ENCODE peak calls at places on chromosomes 6 and 20, in five cellular contexts. T, A, M, O and F are unnamed samples.

GRCh38 chr6:129342243-129342642 is 367.7 kb downstream of the ARHGAP18 start:
- DNase-seq in A (peak), M (no peak), O (no peak), T (no peak), F (no peak)

GRCh38 chr20:22862645-22863230 is 172.4 kb upstream of the SSTR4 start:
- DNase-seq in T (no peak), O (no peak), A (no peak), M (no peak), F (no peak)

GRCh38 chr6:161035182-161035980 is 43.8 kb downstream of the MAP3K4 start:
- DNase-seq in A (no peak), M (no peak), O (no peak), T (no peak), F (no peak)

GRCh38 chr6:106745824-106746610 is 116.6 kb downstream of the QRSL1 start:
- DNase-seq in A (no peak), O (peak), M (no peak), T (no peak), F (peak)

GRCh38 chr6:42498473-42499128 is 46.9 kb upstream of the TRERF1 start:
- DNase-seq in O (no peak), T (peak), A (no peak), M (no peak), F (no peak)

GRCh38 chr6:114176726-114177125 is 166.1 kb downstream of the HS3ST5 start:
- DNase-seq in T (no peak), O (no peak), A (no peak), M (no peak), F (no peak)

GRCh38 chr6:30411515-30412207 is 66.7 kb downstream of the RPP21 start:
- DNase-seq in O (peak), M (no peak), T (peak), A (peak), F (peak)

GRCh38 chr6:155171109-155171746 is 92.6 kb upstream of the CLDN20 start:
- DNase-seq in M (peak), O (peak), A (peak), T (no peak), F (no peak)

GRCh38 chr6:89547286-89547685 is 91.3 kb downstream of the LYRM2 start:
- DNase-seq in O (no peak), M (no peak), T (no peak), A (no peak), F (peak)

GRCh38 chr6:113690255-113690956 is 166.7 kb upstream of the MARCKS start:
- DNase-seq in O (peak), T (no peak), M (peak), A (peak), F (peak)

GRCh38 chr6:122669418-122669817 is 59.2 kb downstream of the PKIB start:
- DNase-seq in T (no peak), M (no peak), O (no peak), A (no peak), F (no peak)

GRCh38 chr20:31494131-31494530 is 19.0 kb downstream of the REM1 start:
- DNase-seq in T (no peak), O (peak), M (no peak), A (peak), F (no peak)

GRCh38 chr6:148367418-148368024 is 24.9 kb downstream of the SASH1 start:
- DNase-seq in A (peak), M (no peak), O (no peak), T (no peak), F (no peak)

GRCh38 chr6:69917834-69918233 is 51.5 kb downstream of the COL19A1 start:
- DNase-seq in O (no peak), A (peak), T (no peak), M (peak), F (no peak)

GRCh38 chr20:2451422-2451821 is 19.2 kb downstream of the SNRPB start:
- DNase-seq in O (no peak), T (no peak), A (no peak), M (no peak), F (no peak)

GRCh38 chr20:50312682-50313187 is 122.1 kb downstream of the CEBPB start:
- DNase-seq in A (peak), O (no peak), T (peak), M (no peak), F (no peak)

GRCh38 chr20:44109951-44110361 is 77.0 kb downstream of the JPH2 start:
- DNase-seq in O (no peak), A (no peak), M (no peak), T (no peak), F (no peak)

GRCh38 chr6:46684771-46685170 is 2.9 kb upstream of the TDRD6 start:
- DNase-seq in T (no peak), O (no peak), M (peak), A (peak), F (no peak)

GRCh38 chr6:27608916-27609883 is 136.3 kb upstream of the ZNF184 start:
- DNase-seq in O (peak), A (peak), M (no peak), T (peak), F (peak)

GRCh38 chr20:25859649-25860530 is 163.2 kb upstream of the ZNF337 start:
- DNase-seq in M (no peak), O (peak), A (peak), T (peak), F (peak)

GRCh38 chr6:122184260-122184934 is 215.1 kb upstream of the HSF2 start:
- DNase-seq in O (peak), A (peak), M (no peak), T (no peak), F (no peak)